ENCODE peak calls at places on chromosomes 4 and X, in five cellular contexts. B, U, Z, F and E are unnamed samples. For H3K9me3, the result is how much of the 10 kb centered on the place peaks cover.

GRCh38 chr4:148060264-148061138 is 328.6 kb downstream of the ARHGAP10 start:
- DNase-seq in B (no peak), U (no peak), Z (no peak), F (peak), E (no peak)

GRCh38 chr4:68950033-68950432 is 1.6 kb downstream of the UGT2A3 start:
- DNase-seq in B (no peak), U (no peak), Z (no peak), F (no peak), E (no peak)

GRCh38 chrX:110021180-110022022 is 18.5 kb downstream of the TMEM164 start:
- DNase-seq in B (no peak), U (no peak), Z (no peak), F (no peak), E (no peak)

GRCh38 chr4:185219551-185220344 is 10.3 kb downstream of the SNX25 start:
- DNase-seq in B (peak), U (no peak), Z (no peak), F (no peak), E (no peak)

GRCh38 chrX:53494427-53494826 is 60.3 kb upstream of the HSD17B10 start:
- DNase-seq in B (no peak), U (peak), Z (peak), F (no peak), E (no peak)

GRCh38 chrX:13059676-13060499 is 15.5 kb upstream of the FAM9C start:
- DNase-seq in B (no peak), U (no peak), Z (peak), F (no peak), E (no peak)

GRCh38 chr4:25299476-25300203 is 12.9 kb upstream of the ZCCHC4 start:
- DNase-seq in B (peak), U (no peak), Z (peak), F (no peak), E (no peak)

GRCh38 chrX:68018248-68019203 is 414.8 kb downstream of the OPHN1 start:
- DNase-seq in B (no peak), U (peak), Z (peak), F (no peak), E (no peak)

GRCh38 chr4:48504352-48504751 is 14.3 kb downstream of the ZAR1 start:
- DNase-seq in B (no peak), U (no peak), Z (no peak), F (no peak), E (no peak)

GRCh38 chr4:174763454-174764104 is 65.5 kb downstream of the GLRA3 start:
- DNase-seq in B (no peak), U (no peak), Z (peak), F (no peak), E (no peak)

GRCh38 chr4:102585329-102585728 is 84.2 kb downstream of the NFKB1 start:
- DNase-seq in B (no peak), U (no peak), Z (no peak), F (no peak), E (no peak)

GRCh38 chrX:154717824-154718223 is 33.1 kb downstream of the GAB3 start:
- DNase-seq in B (no peak), U (peak), Z (peak), F (no peak), E (peak)

GRCh38 chr4:124710253-124710849 is 2.2 kb downstream of the ANKRD50 start:
- DNase-seq in B (no peak), U (no peak), Z (peak), F (no peak), E (no peak)

GRCh38 chr4:54433686-54434085 is 204.6 kb downstream of the PDGFRA start:
- DNase-seq in B (no peak), U (no peak), Z (peak), F (no peak), E (no peak)

DNA sequence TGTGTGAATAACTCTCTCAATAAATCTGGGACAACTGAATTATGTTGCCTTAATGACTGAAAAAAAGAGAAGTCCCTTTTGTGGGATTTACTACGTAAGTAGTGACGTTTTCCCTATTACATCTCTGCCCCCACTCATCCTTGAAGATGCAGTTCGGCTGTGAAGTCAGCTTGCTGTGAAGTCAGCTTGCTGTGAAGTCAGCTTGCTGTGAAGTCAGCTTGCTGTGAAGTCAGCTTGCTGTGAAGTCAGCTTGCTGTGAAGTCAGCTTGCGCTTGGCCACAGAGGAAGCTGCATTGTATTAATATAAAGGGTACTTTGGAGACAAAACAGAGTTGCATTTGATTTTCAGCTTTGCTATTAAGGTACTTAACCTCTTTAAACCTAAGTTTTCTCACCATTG is 7.9 kb upstream of the VAMP7 start:
- DNase-seq in B (no peak), U (no peak), Z (no peak), F (no peak), E (no peak)
- H3K9me3 ChIP-seq in B (under half), U (under half), Z (under half), F (under half), E (under half)

DNA sequence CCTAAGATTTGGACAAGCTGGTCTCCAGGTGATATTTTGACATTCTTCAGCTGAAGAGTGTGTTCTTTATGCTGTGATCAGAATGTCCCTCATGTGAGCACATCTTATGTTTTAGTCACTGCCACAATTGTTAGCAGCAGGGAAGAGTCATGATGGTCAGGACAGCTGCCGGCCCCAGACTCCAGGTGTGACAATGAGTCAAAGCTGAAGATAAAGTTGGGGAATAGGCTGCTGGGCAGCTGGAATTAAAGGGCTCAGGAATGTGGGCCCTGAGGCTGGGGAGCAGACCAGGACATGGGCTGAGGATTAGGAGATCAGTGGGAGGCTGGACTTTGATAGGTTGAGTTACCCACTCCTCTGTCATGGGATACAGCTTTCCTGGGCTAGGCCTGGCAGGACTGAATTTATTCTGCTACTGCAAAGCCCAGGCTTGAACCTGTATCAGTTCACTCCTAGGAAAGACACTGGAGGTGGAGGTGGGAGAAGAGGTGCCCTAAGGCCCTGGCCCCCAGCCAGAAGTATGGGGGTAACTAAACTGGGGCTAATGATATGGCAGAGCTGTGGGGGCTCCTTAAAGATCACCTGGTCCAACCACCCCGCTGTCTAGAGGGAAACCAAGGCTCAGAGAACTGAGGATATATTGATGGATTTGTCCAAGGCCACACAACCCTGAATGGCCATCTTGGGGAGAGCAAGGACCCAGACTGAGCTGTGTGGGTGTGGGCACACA is 119.5 kb downstream of the PJA1 start:
- DNase-seq in B (no peak), U (no peak), Z (no peak), F (no peak), E (no peak)
- H3K9me3 ChIP-seq in B (under half), U (under half), Z (under half), F (under half), E (under half)

GRCh38 chr4:189845145-189845846 is 95.4 kb upstream of the FRG1 start:
- DNase-seq in B (no peak), U (no peak), Z (peak), F (no peak), E (no peak)
- H3K9me3 ChIP-seq in B (under half), U (under half), Z (under half), F (under half), E (under half)

DNA sequence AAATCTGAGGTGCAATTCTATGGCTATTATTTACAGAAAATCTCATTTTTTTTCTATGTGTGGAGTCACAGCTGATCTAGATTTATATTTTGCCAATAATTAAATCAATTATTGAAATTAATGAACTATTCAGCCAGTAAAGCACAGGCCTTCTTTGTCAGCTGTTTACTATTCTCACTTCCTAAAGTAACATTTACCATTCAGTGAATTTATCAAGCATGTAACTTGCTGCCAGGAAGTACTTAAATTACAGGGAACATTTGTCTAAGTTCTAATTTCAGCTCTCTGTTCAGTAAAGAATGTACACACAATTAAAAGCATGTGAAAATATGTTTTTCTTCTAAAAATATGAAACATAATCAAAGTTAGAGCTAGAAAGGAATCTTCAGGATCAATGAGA is 79.3 kb downstream of the DTHD1 start:
- DNase-seq in B (no peak), U (no peak), Z (no peak), F (no peak), E (no peak)
- H3K9me3 ChIP-seq in B (under half), U (under half), Z (under half), F (under half), E (under half)

GRCh38 chr4:20159516-20159915 is 92.2 kb upstream of the SLIT2 start:
- DNase-seq in B (no peak), U (no peak), Z (no peak), F (no peak), E (no peak)
- H3K9me3 ChIP-seq in B (under half), U (under half), Z (under half), F (under half), E (under half)

GRCh38 chr4:155336242-155336641 is 40.5 kb downstream of the MAP9 start:
- DNase-seq in B (no peak), U (no peak), Z (no peak), F (no peak), E (no peak)

GRCh38 chr4:155339588-155339987 is 37.2 kb downstream of the MAP9 start:
- DNase-seq in B (no peak), U (no peak), Z (peak), F (no peak), E (no peak)

GRCh38 chr4:155339999-155340398 is 36.8 kb downstream of the MAP9 start:
- DNase-seq in B (no peak), U (no peak), Z (no peak), F (no peak), E (no peak)

GRCh38 chr4:155342142-155342541 is 34.6 kb downstream of the MAP9 start:
- DNase-seq in B (no peak), U (no peak), Z (peak), F (no peak), E (no peak)

GRCh38 chr4:155338196-155338595 is 38.6 kb downstream of the MAP9 start:
- DNase-seq in B (no peak), U (no peak), Z (no peak), F (no peak), E (no peak)
- H3K9me3 ChIP-seq in B (under half), U (under half), Z (under half), F (under half), E (under half)

DNA sequence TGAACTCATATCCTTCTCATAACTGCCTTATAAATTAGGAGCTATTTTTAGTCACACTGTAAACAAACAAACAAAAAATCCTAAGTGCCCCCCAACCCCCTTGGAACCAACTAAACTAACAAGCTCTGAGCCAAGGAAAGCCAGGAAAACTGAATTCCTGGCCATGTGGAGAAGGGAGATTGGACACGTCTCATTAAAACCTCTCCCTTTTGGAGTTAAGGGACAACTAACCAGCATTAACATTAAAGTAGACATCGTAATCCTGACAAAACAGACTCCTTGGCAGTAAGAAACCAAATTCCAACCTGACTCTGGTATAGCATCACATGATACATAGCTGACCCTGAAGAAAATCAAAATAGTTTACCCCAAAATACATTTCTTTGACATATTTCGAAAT is 937.1 kb upstream of the GRIA3 start:
- DNase-seq in B (no peak), U (no peak), Z (no peak), F (no peak), E (no peak)
- H3K9me3 ChIP-seq in B (under half), U (under half), Z (under half), F (under half), E (under half)